ENCODE peak calls at places on chromosomes 3 and 15, in six cellular contexts. B is caudate nucleus; J is fibroblast of villous mesenchyme; Q is neuronal stem cell; S is Right ventricle myocardium superior; K is activated naive CD4-positive, alpha-beta T cell treated with anti-CD3 and anti-CD28 coated beads, Interleukin-2, amount 50 U/mL, for 72 hours. N is an unnamed sample.
A peak's percentile ranks its signal among the peaks of the same experiment; 100 is the strongest.

GRCh38 chr3:143644370-143645089 is 203.7 kb downstream of the SLC9A9 start:
- DNase-seq in J (peak; percentile 85), K (peak; percentile 11), S (no peak), Q (peak; percentile 37), B (no peak), N (peak; percentile 85)

GRCh38 chr15:24878153-24878552 is 76.6 kb upstream of the SNRPN start:
- DNase-seq in Q (no peak), J (no peak), B (peak; percentile 27), S (peak; percentile 59), K (no peak), N (no peak)

GRCh38 chr3:28267984-28268849 is 26.8 kb downstream of the CMC1 start:
- DNase-seq in S (no peak), J (no peak), Q (no peak), B (no peak), K (no peak), N (no peak)

GRCh38 chr3:106534206-106534605 is 665.4 kb upstream of the CBLB start:
- DNase-seq in B (no peak), S (no peak), Q (no peak), K (peak; percentile 18), J (no peak), N (peak; percentile 46)

GRCh38 chr3:134008630-134009156 is 21.0 kb downstream of the SLCO2A1 start:
- DNase-seq in Q (no peak), J (peak; percentile 25), B (no peak), K (no peak), S (no peak), N (peak; percentile 48)

GRCh38 chr3:126554560-126555525 is 3.9 kb downstream of the C3orf22 start:
- DNase-seq in J (no peak), Q (no peak), K (no peak), B (no peak), S (no peak), N (no peak)

GRCh38 chr3:78165876-78166275 is 1126.0 kb downstream of the ROBO2 start:
- DNase-seq in Q (no peak), J (no peak), S (no peak), B (no peak), K (no peak), N (no peak)

GRCh38 chr15:90191344-90191687 is 9.8 kb upstream of the SEMA4B start:
- DNase-seq in J (no peak), Q (no peak), K (no peak), B (no peak), S (no peak), N (no peak)

GRCh38 chr15:89662893-89663673 is 7.8 kb upstream of the KIF7 start:
- DNase-seq in J (peak; percentile 90), B (no peak), S (peak; percentile 88), Q (no peak), K (no peak), N (peak; percentile 87)

GRCh38 chr15:31452595-31453557 is 126.2 kb downstream of the KLF13 start:
- DNase-seq in S (peak; percentile 59), K (no peak), B (no peak), Q (no peak), J (no peak), N (no peak)

GRCh38 chr3:109563149-109563548 is 225.8 kb upstream of the DPPA4 start:
- DNase-seq in Q (no peak), K (peak; percentile 7), S (no peak), J (no peak), B (no peak), N (no peak)

GRCh38 chr3:141557961-141558706 is 71.3 kb downstream of the RASA2 start:
- DNase-seq in J (peak; percentile 76), S (no peak), K (no peak), Q (no peak), B (no peak), N (peak; percentile 30)

GRCh38 chr3:28053759-28054158 is 187.7 kb upstream of the CMC1 start:
- DNase-seq in B (no peak), K (peak; percentile 24), Q (no peak), J (peak; percentile 4), S (no peak), N (no peak)

GRCh38 chr3:169460035-169460434 is 203.5 kb downstream of the MECOM start:
- DNase-seq in J (no peak), B (no peak), K (no peak), Q (no peak), S (no peak), N (no peak)

GRCh38 chr3:161991901-161992300 is 495.3 kb downstream of the OTOL1 start:
- DNase-seq in K (no peak), J (no peak), S (no peak), B (no peak), Q (no peak), N (no peak)

GRCh38 chr3:25086721-25087120 is 341.3 kb upstream of the RARB start:
- DNase-seq in S (no peak), B (no peak), Q (no peak), J (no peak), K (no peak), N (no peak)

GRCh38 chr3:4139462-4140140 is 163.6 kb upstream of the SETMAR start:
- DNase-seq in Q (no peak), J (no peak), K (no peak), S (no peak), B (no peak), N (no peak)

GRCh38 chr3:118527527-118528044 is 507.1 kb downstream of the IGSF11 start:
- DNase-seq in S (no peak), B (no peak), Q (no peak), J (no peak), K (no peak), N (no peak)

GRCh38 chr15:66735909-66736305 is 33.9 kb downstream of the SMAD6 start:
- DNase-seq in Q (no peak), S (peak; percentile 56), B (no peak), J (no peak), K (no peak), N (no peak)

GRCh38 chr3:120446891-120447668 is 3.7 kb downstream of the FSTL1 start:
- DNase-seq in Q (no peak), J (no peak), S (no peak), K (no peak), B (no peak), N (no peak)

GRCh38 chr3:142213298-142213697 is 12.1 kb downstream of the GK5 start:
- DNase-seq in K (no peak), S (no peak), J (peak; percentile 76), B (no peak), Q (no peak), N (no peak)

GRCh38 chr3:187150599-187150998 is 11.3 kb upstream of the RPL39L start:
- DNase-seq in J (no peak), B (no peak), S (peak; percentile 53), K (peak; percentile 62), Q (no peak), N (no peak)

GRCh38 chr15:90165659-90166489 is 35.3 kb upstream of the SEMA4B start:
- DNase-seq in B (no peak), K (peak; percentile 47), S (peak; percentile 51), J (peak; percentile 95), Q (no peak), N (peak; percentile 98)

GRCh38 chr3:28349397-28350000 is 875 bp upstream of the AZI2 start:
- DNase-seq in Q (no peak), S (no peak), J (no peak), B (no peak), K (no peak), N (no peak)

GRCh38 chr15:57861805-57862586 is 155.5 kb downstream of the POLR2M start:
- DNase-seq in J (peak; percentile 77), Q (no peak), K (no peak), B (no peak), S (no peak), N (peak; percentile 26)

GRCh38 chr15:77631790-77632551 is 741 bp downstream of the LINGO1 start:
- DNase-seq in Q (no peak), K (no peak), J (no peak), S (no peak), B (no peak), N (no peak)

GRCh38 chr3:46545695-46546630 is 20.1 kb downstream of the LRRC2 start:
- DNase-seq in Q (no peak), K (no peak), S (no peak), J (no peak), B (no peak), N (no peak)

GRCh38 chr3:14216257-14217048 is 37.8 kb downstream of the LSM3 start:
- DNase-seq in S (peak; percentile 52), B (peak; percentile 79), K (no peak), Q (peak; percentile 74), J (peak; percentile 47), N (no peak)

GRCh38 chr3:132549890-132550578 is 47.0 kb upstream of the ACKR4 start:
- DNase-seq in S (no peak), Q (no peak), B (no peak), J (peak; percentile 69), K (no peak), N (peak; percentile 20)

GRCh38 chr15:69957175-69957574 is 140.5 kb downstream of the TLE3 start:
- DNase-seq in J (peak; percentile 3), Q (no peak), S (no peak), B (no peak), K (no peak), N (no peak)

GRCh38 chr3:32392530-32393302 is 1.1 kb downstream of the CMTM7 start:
- DNase-seq in B (no peak), J (peak; percentile 54), K (peak; percentile 38), Q (no peak), S (peak; percentile 63), N (peak; percentile 67)

N was measured in mesenchymal stem cell.